ENCODE peak calls at places on chromosome 5, in four cellular contexts. R is Karpas-422; S is hepatocyte; Y is naive thymus-derived CD4-positive, alpha-beta T cell. V is an unnamed sample. For H3K36me3 and H3K4me1, the result is how much of the 10 kb centered on the place peaks cover.

GRCh38 chr5:52455920-52456319 is 331.8 kb upstream of the ITGA1 start:
- DNase-seq in R (no peak), Y (no peak), S (no peak), V (no peak)

GRCh38 chr5:26278078-26278477 is 760.3 kb downstream of the CDH9 start:
- DNase-seq in Y (no peak), R (no peak), S (no peak), V (no peak)

GRCh38 chr5:136058031-136058971 is 29.5 kb downstream of the TGFBI start:
- DNase-seq in Y (no peak), S (peak), R (no peak), V (no peak)

GRCh38 chr5:27702339-27702820 is 664.0 kb upstream of the CDH9 start:
- DNase-seq in Y (no peak), S (peak), R (no peak), V (peak)

GRCh38 chr5:95870105-95870672 is 47.7 kb upstream of the GLRX start:
- DNase-seq in S (no peak), Y (no peak), R (no peak), V (no peak)

GRCh38 chr5:103458497-103459040 is 104.0 kb downstream of the NUDT12 start:
- DNase-seq in Y (no peak), R (no peak), S (no peak), V (no peak)

GRCh38 chr5:146301666-146302065 is 37.0 kb upstream of the POU4F3 start:
- DNase-seq in R (no peak), Y (no peak), S (no peak), V (no peak)

GRCh38 chr5:178259623-178260536 is 27.3 kb upstream of the PHYKPL start:
- DNase-seq in Y (no peak), R (no peak), S (no peak), V (no peak)

GRCh38 chr5:176792584-176793342 is 17.6 kb upstream of the UNC5A start:
- DNase-seq in S (no peak), Y (no peak), R (no peak), V (no peak)

GRCh38 chr5:180642181-180643140 is 6.9 kb downstream of the FLT4 start:
- DNase-seq in Y (no peak), R (no peak), S (no peak), V (no peak)

GRCh38 chr5:138305797-138306196 is 25.8 kb downstream of the CDC25C start:
- DNase-seq in S (no peak), R (peak), Y (peak), V (no peak)

GRCh38 chr5:58127486-58128220 is 332.2 kb downstream of the PLK2 start:
- DNase-seq in Y (no peak), S (no peak), R (no peak), V (no peak)

GRCh38 chr5:2866622-2867372 is 115.3 kb upstream of the IRX2 start:
- DNase-seq in R (no peak), S (no peak), Y (no peak), V (no peak)

GRCh38 chr5:152956943-152957613 is 533.4 kb upstream of the GRIA1 start:
- DNase-seq in S (no peak), R (no peak), Y (no peak), V (no peak)

GRCh38 chr5:174412374-174412773 is 312.0 kb upstream of the MSX2 start:
- DNase-seq in Y (no peak), R (no peak), S (no peak), V (no peak)

GRCh38 chr5:143322931-143323330 is 80.6 kb downstream of the NR3C1 start:
- DNase-seq in S (no peak), R (no peak), Y (no peak), V (no peak)

GRCh38 chr5:167626341-167627118 is 664.9 kb upstream of the WWC1 start:
- DNase-seq in S (no peak), Y (no peak), R (no peak), V (no peak)

GRCh38 chr5:32543291-32543690 is 42.1 kb upstream of the SUB1 start:
- DNase-seq in R (no peak), Y (no peak), S (no peak), V (no peak)

GRCh38 chr5:128395073-128395472 is 143.0 kb downstream of the FBN2 start:
- DNase-seq in Y (no peak), R (no peak), S (no peak), V (no peak)

GRCh38 chr5:142115937-142116614 is 7.5 kb downstream of the NDFIP1 start:
- DNase-seq in S (no peak), Y (no peak), R (no peak), V (no peak)

GRCh38 chr5:130335116-130335515 is 430.9 kb downstream of the CHSY3 start:
- DNase-seq in Y (no peak), S (no peak), R (no peak), V (no peak)

GRCh38 chr5:101482931-101483330 is 579.8 kb upstream of the ST8SIA4 start:
- DNase-seq in R (no peak), Y (no peak), S (no peak), V (no peak)

GRCh38 chr5:3268760-3269330 is 326.8 kb upstream of the IRX1 start:
- DNase-seq in S (no peak), R (no peak), Y (no peak), V (no peak)

GRCh38 chr5:64865662-64866061 is 96.9 kb downstream of the CWC27 start:
- DNase-seq in Y (no peak), S (no peak), R (no peak), V (no peak)

GRCh38 chr5:97425511-97425910 is 242.5 kb upstream of the RIOK2 start:
- DNase-seq in Y (no peak), R (peak), S (no peak), V (peak)

GRCh38 chr5:168295574-168296201 is 4.2 kb downstream of the WWC1 start:
- DNase-seq in S (peak), R (no peak), Y (no peak), V (no peak)

GRCh38 chr5:32400394-32400793 is 44.1 kb downstream of the ZFR start:
- DNase-seq in S (no peak), R (no peak), Y (no peak), V (no peak)

GRCh38 chr5:135559342-135559741 is 19.4 kb downstream of the CXCL14 start:
- DNase-seq in Y (no peak), S (no peak), R (peak), V (no peak)

GRCh38 chr5:149381986-149382338 is 2.9 kb upstream of the IL17B start:
- DNase-seq in Y (peak), R (peak), S (peak), V (peak)

GRCh38 chr5:73031839-73032238 is 76.0 kb downstream of the FCHO2 start:
- DNase-seq in R (no peak), Y (no peak), S (peak), V (peak)

GRCh38 chr5:170740586-170741205 is 42.8 kb upstream of the GABRP start:
- DNase-seq in R (peak), Y (no peak), S (no peak), V (no peak)

GRCh38 chr5:124783794-124784193 is 37.4 kb upstream of the ZNF608 start:
- DNase-seq in R (no peak), Y (no peak), S (no peak), V (no peak)

GRCh38 chr5:116472274-116472673 is 102.3 kb downstream of the SEMA6A start:
- DNase-seq in Y (no peak), S (no peak), R (no peak), V (no peak)

GRCh38 chr5:6704361-6704851 is 8.8 kb upstream of the TENT4A start:
- DNase-seq in S (peak), Y (no peak), R (no peak), V (no peak)

GRCh38 chr5:122674412-122674811 is 100.5 kb upstream of the SNX2 start:
- DNase-seq in S (no peak), Y (no peak), R (no peak), V (no peak)

DNA sequence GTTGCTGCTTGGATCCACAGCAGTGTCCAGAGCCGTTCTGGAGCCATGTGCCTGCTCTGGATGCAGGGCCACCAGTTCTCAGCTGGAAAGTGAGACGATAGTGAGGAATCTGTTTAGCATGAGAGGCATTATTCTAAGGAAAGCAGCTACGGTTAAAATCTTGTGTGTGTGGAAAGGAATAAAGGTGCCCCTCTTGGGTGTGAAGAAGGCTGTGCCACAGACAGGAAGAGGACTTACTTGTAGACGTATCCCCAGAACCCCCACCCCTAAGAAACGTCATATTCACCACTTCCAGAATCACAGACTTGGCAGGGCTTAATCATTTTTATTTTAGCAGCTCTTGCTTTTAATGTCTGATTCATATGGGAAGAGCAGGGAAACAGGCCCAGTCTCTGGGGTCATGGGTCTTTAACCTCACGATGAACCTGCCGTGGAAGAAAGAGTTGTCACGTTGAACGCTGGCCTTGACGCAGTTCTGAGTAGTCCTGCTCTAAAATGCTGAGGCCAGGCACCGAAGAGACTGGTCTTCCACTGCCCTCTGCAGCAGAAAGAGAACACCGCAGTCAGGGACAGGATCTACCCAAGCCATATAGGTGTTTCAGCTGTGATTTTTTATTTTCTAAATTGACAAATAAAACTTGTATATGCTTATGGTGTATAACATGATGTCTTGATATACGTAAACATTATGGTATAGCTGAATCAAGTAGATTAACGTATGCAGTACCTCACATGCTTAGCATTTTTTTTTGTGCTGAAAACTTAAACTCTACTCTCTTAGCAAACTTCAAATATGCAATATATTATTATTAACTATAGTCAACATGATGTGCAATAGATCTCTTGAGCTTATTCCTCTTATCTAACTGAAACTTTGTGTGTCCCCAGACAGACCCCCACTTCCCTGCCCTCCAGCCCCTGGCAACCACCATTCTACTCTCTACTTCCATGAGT is 38.8 kb downstream of the CARTPT start:
- DNase-seq in R (peak), Y (peak), S (peak), V (peak)
- H3K4me3 ChIP-seq in R (peak), Y (no peak), S (no peak), V (no peak)

GRCh38 chr5:155140646-155141045 is 127.1 kb downstream of the KIF4B start:
- DNase-seq in Y (no peak), R (no peak), S (no peak), V (no peak)
- H3K36me3 ChIP-seq in Y (under half), R (under half), S (under half), V (under half)

DNA sequence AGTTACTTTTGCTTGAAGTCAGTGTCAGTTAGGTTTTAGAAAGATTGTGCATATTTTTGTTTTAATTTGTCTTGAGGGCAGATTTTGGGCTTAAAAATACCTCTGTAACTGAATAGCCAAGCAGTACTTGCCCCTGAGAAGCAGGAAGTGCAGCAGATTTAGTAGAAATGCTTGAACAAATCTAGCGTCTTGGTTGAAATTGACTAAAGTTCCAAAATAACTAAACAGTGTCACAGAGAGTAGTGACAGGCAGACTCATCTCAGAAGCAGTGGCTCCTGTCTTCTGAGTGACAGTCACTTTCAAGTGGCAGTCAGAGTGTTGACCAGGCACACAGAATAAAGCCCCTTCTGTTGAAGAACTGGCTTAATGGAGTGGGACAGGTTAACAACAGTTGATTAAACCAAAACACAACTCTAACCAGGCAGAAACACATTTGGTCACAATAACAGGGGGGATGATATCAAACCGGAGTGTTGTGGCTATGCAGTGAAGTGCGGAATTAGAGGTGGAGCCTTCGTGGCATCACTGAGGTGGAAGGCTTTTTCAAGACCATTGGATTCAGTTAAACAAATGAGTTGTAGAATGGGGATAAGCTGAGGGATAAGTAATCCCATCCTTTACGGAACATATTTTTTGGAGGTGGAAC is 29.1 kb downstream of the TRIO start:
- DNase-seq in Y (no peak), R (no peak), S (no peak), V (no peak)
- H3K4me1 ChIP-seq in Y (under half), R (under half), S (under half), V (under half)

GRCh38 chr5:158991391-158991790 is 108.3 kb downstream of the EBF1 start:
- DNase-seq in R (no peak), Y (no peak), S (no peak), V (no peak)
- H3K4me3 ChIP-seq in R (no peak), Y (no peak), S (no peak), V (no peak)

DNA sequence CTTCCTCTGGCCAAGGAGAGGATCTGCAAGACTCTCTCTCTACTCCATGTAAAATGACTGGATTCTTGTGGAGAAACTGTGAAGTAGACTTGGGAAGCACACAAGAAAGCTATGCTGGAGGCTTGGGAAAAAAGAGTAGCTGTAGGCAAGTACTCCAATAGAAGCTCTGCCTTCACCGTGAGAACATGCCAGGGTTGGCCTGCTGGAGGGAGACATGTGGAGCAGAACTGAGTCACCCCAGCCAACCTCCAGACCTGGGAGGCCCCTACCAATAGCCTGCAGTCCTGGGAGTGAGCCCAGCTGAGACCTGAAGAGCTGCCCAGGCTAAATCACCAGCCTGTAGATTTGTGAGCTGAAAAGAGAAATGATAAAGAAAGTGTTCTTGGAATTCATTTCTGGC is 66.6 kb downstream of the DEPDC1B start:
- DNase-seq in R (no peak), S (peak), Y (no peak), V (no peak)
- H3K36me3 ChIP-seq in R (under half), S (under half), Y (under half), V (under half)

GRCh38 chr5:156929366-156929948 is 33.6 kb downstream of the TIMD4 start:
- DNase-seq in R (no peak), Y (peak), S (no peak), V (no peak)
- H3K4me1 ChIP-seq in R (under half), Y (under half), S (under half), V (under half)

GRCh38 chr5:163505475-163506457 is at the start of gene MAT2B:
- DNase-seq in R (peak), Y (peak), S (peak), V (peak)

GRCh38 chr5:163504091-163504931 is 1.1 kb upstream of the MAT2B start:
- DNase-seq in R (peak), Y (peak), S (peak), V (peak)

GRCh38 chr5:163506726-163507125 is 1.3 kb downstream of the MAT2B start:
- DNase-seq in R (no peak), Y (no peak), S (peak), V (no peak)

GRCh38 chr5:163503106-163504090 is 2.0 kb upstream of the MAT2B start:
- DNase-seq in R (peak), Y (peak), S (peak), V (peak)

GRCh38 chr5:163505049-163505474 is 357 bp upstream of the MAT2B start:
- DNase-seq in S (no peak), Y (no peak), R (no peak), V (no peak)
- H3K4me3 ChIP-seq in S (peak), Y (peak), R (peak), V (peak)

GRCh38 chr5:172891716-172892421 is 57.8 kb downstream of the ERGIC1 start:
- DNase-seq in S (no peak), R (no peak), Y (no peak), V (no peak)
- H3K36me3 ChIP-seq in S (under half), R (under half), Y (under half), V (under half)

DNA sequence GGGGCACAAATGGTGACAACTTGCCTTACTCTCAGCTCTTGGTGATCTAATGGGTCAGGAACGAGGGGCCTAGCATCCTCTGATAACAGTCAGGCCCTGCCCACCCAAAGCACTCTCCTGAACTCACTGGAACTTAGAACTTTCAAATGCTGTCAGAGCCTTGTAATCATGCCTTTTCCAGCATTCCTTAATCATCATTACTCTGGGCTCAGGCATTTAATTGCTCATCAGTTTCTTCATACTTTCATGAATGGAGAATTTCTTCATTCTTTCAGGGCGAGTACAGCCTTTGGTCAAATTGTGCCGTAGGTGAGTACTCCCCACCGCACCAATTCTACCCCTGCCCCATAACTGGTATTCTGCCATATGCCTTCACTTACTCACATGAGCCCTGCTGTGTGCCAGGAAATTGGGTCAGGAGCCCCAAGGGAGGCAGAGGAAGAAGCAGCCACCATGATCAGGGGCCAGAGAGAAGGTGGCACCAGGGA is 30.2 kb upstream of the DUSP1 start:
- DNase-seq in S (peak), Y (no peak), R (no peak), V (no peak)
- H3K4me1 ChIP-seq in S (under half), Y (under half), R (under half), V (under half)